ENCODE peak calls at places on chromosomes 13 and 19, in ten cellular contexts. J, O, Z, N, E, L, Q, D, U and R are unnamed samples.
A peak's percentile ranks its signal among the peaks of the same experiment; 100 is the strongest.

GRCh38 chr19:45444318-45445041 is 20.8 kb upstream of the ERCC1 start:
- DNase-seq in E (peak; percentile 55), Q (peak; percentile 51), L (peak; percentile 88), D (peak; percentile 88), N (peak; percentile 86), U (peak; percentile 86), J (peak; percentile 95), O (peak; percentile 89), Z (peak; percentile 99), R (peak; percentile 89)

GRCh38 chr13:65453982-65454381 is 1776.2 kb downstream of the PCDH9 start:
- DNase-seq in O (no peak), D (no peak), Z (no peak), J (no peak), E (no peak), Q (no peak), N (no peak), U (no peak), L (no peak), R (no peak)

GRCh38 chr19:31286491-31286890 is 62.7 kb downstream of the TSHZ3 start:
- DNase-seq in Q (no peak), O (no peak), U (no peak), D (no peak), J (no peak), Z (no peak), N (no peak), L (no peak), E (no peak), R (no peak)

GRCh38 chr19:18130523-18131242 is 22.3 kb upstream of the PIK3R2 start:
- DNase-seq in D (no peak), E (no peak), Q (no peak), N (no peak), L (no peak), J (no peak), O (no peak), U (no peak), Z (no peak), R (no peak)

GRCh38 chr13:102863590-102863989 is 17.8 kb downstream of the ERCC5 start:
- DNase-seq in L (no peak), D (no peak), E (no peak), N (no peak), O (no peak), U (no peak), Q (no peak), Z (no peak), J (no peak), R (no peak)

GRCh38 chr13:109785141-109785891 is 1.1 kb downstream of the IRS2 start:
- DNase-seq in U (no peak), E (peak; percentile 75), L (peak; percentile 42), J (peak; percentile 50), N (peak; percentile 54), Z (peak; percentile 82), Q (peak; percentile 20), O (no peak), D (no peak), R (peak; percentile 85)

GRCh38 chr13:50762969-50763568 is 80.4 kb downstream of the DLEU7 start:
- DNase-seq in E (no peak), N (no peak), Z (no peak), O (no peak), D (no peak), J (no peak), U (no peak), Q (no peak), L (no peak), R (no peak)

GRCh38 chr19:28878862-28879566 is 333.9 kb downstream of the UQCRFS1 start:
- DNase-seq in E (peak; percentile 54), Q (peak; percentile 46), U (peak; percentile 65), L (peak; percentile 45), N (peak; percentile 35), J (peak; percentile 94), O (peak; percentile 30), D (peak; percentile 73), Z (peak; percentile 87), R (peak; percentile 68)

GRCh38 chr19:21468791-21469190 is 36.6 kb upstream of the ZNF429 start:
- DNase-seq in Z (no peak), D (peak; percentile 26), Q (no peak), J (peak; percentile 66), O (no peak), N (no peak), U (no peak), E (no peak), L (no peak), R (no peak)

GRCh38 chr13:32309312-32309711 is 5.9 kb downstream of the ZAR1L start:
- DNase-seq in Z (no peak), D (no peak), J (no peak), N (no peak), U (no peak), L (no peak), O (no peak), E (no peak), Q (no peak), R (no peak)

GRCh38 chr13:70835349-70835748 is 727.1 kb upstream of the KLHL1 start:
- DNase-seq in J (no peak), D (no peak), Q (no peak), U (no peak), L (no peak), E (no peak), N (no peak), O (no peak), Z (no peak), R (no peak)

GRCh38 chr13:27401210-27401609 is 23.2 kb upstream of the GTF3A start:
- DNase-seq in D (no peak), Q (no peak), E (no peak), L (no peak), U (no peak), N (peak; percentile 87), J (no peak), Z (no peak), O (no peak), R (no peak)